ENCODE peak calls at places on chromosomes 3 and 15, in ten cellular contexts. F, W, P, U, Q, O, D, A, E and M are unnamed samples.

GRCh38 chr15:83053151-83053550 is 13.9 kb downstream of the BTBD1 start:
- DNase-seq in F (no peak), W (no peak), P (no peak), U (no peak), Q (peak), O (no peak), D (no peak), A (peak), E (no peak), M (no peak)

GRCh38 chr3:155891341-155891740 is 20.9 kb downstream of the GMPS start:
- DNase-seq in F (no peak), W (no peak), P (no peak), U (no peak), Q (no peak), O (no peak), D (no peak), A (no peak), E (no peak), M (no peak)

GRCh38 chr3:126058666-126059065 is 25.3 kb downstream of the SLC41A3 start:
- DNase-seq in F (no peak), W (no peak), P (no peak), U (no peak), Q (no peak), O (no peak), D (no peak), A (no peak), E (no peak), M (no peak)

GRCh38 chr3:183845608-183846288 is 20.4 kb upstream of the MAP6D1 start:
- DNase-seq in F (no peak), W (no peak), P (no peak), U (no peak), Q (no peak), O (no peak), D (peak), A (peak), E (no peak), M (no peak)

GRCh38 chr3:23202921-23203650 is at the start of gene UBE2E2:
- DNase-seq in F (peak), W (no peak), P (peak), U (peak), Q (peak), O (no peak), D (peak), A (peak), E (peak), M (no peak)

GRCh38 chr3:39896184-39896583 is 86.8 kb downstream of the MYRIP start:
- DNase-seq in F (no peak), W (no peak), P (no peak), U (no peak), Q (no peak), O (no peak), D (no peak), A (no peak), E (no peak), M (no peak)

GRCh38 chr3:151816091-151816604 is 2.2 kb downstream of the AADAC start:
- DNase-seq in F (no peak), W (no peak), P (peak), U (no peak), Q (peak), O (no peak), D (no peak), A (peak), E (peak), M (no peak)

GRCh38 chr3:28700728-28701127 is 352.1 kb upstream of the AZI2 start:
- DNase-seq in F (no peak), W (no peak), P (no peak), U (no peak), Q (no peak), O (no peak), D (no peak), A (no peak), E (no peak), M (no peak)

GRCh38 chr15:77589839-77590238 is 42.9 kb downstream of the LINGO1 start:
- DNase-seq in F (no peak), W (no peak), P (no peak), U (no peak), Q (no peak), O (no peak), D (no peak), A (no peak), E (no peak), M (no peak)

GRCh38 chr3:142910280-142910679 is 21.4 kb upstream of the PCOLCE2 start:
- DNase-seq in F (no peak), W (no peak), P (no peak), U (no peak), Q (no peak), O (no peak), D (no peak), A (no peak), E (no peak), M (no peak)

GRCh38 chr3:17579289-17580031 is 163.0 kb downstream of the TBC1D5 start:
- DNase-seq in F (no peak), W (no peak), P (no peak), U (peak), Q (no peak), O (no peak), D (peak), A (peak), E (no peak), M (no peak)

GRCh38 chr3:13844286-13844685 is 35.6 kb downstream of the WNT7A start:
- DNase-seq in F (no peak), W (no peak), P (no peak), U (no peak), Q (no peak), O (no peak), D (no peak), A (no peak), E (no peak), M (no peak)

GRCh38 chr3:112130638-112130993 is 2.4 kb downstream of the GCSAM start:
- DNase-seq in F (no peak), W (no peak), P (no peak), U (no peak), Q (no peak), O (no peak), D (no peak), A (no peak), E (no peak), M (no peak)

GRCh38 chr15:77796046-77796729 is 163.5 kb upstream of the LINGO1 start:
- DNase-seq in F (no peak), W (no peak), P (no peak), U (no peak), Q (no peak), O (no peak), D (no peak), A (no peak), E (no peak), M (no peak)

GRCh38 chr3:129035360-129036233 is 25.0 kb upstream of the GP9 start:
- DNase-seq in F (no peak), W (no peak), P (no peak), U (no peak), Q (no peak), O (no peak), D (no peak), A (no peak), E (no peak), M (no peak)

GRCh38 chr15:60362318-60363023 is 35.3 kb downstream of the ANXA2 start:
- DNase-seq in F (peak), W (no peak), P (no peak), U (no peak), Q (peak), O (no peak), D (no peak), A (peak), E (no peak), M (no peak)

GRCh38 chr3:14019459-14019858 is 105.2 kb downstream of the CHCHD4 start:
- DNase-seq in F (no peak), W (no peak), P (no peak), U (no peak), Q (no peak), O (no peak), D (no peak), A (peak), E (no peak), M (no peak)

GRCh38 chr3:23685484-23686258 is 120.1 kb upstream of the UBE2E1 start:
- DNase-seq in F (no peak), W (no peak), P (peak), U (no peak), Q (peak), O (peak), D (no peak), A (peak), E (no peak), M (peak)

GRCh38 chr3:12465151-12465795 is 19.0 kb upstream of the TSEN2 start:
- DNase-seq in F (no peak), W (no peak), P (no peak), U (no peak), Q (no peak), O (no peak), D (no peak), A (no peak), E (no peak), M (no peak)

GRCh38 chr3:177102526-177102925 is 94.8 kb downstream of the TBL1XR1 start:
- DNase-seq in F (no peak), W (no peak), P (no peak), U (no peak), Q (no peak), O (no peak), D (no peak), A (peak), E (no peak), M (no peak)

GRCh38 chr3:128098234-128098633 is 25.4 kb downstream of the RUVBL1 start:
- DNase-seq in F (no peak), W (no peak), P (no peak), U (no peak), Q (no peak), O (no peak), D (no peak), A (no peak), E (no peak), M (no peak)

GRCh38 chr3:173624086-173624485 is 226.5 kb downstream of the NLGN1 start:
- DNase-seq in F (no peak), W (no peak), P (no peak), U (no peak), Q (no peak), O (no peak), D (no peak), A (no peak), E (no peak), M (no peak)

GRCh38 chr3:25088284-25088683 is 339.8 kb upstream of the RARB start:
- DNase-seq in F (no peak), W (no peak), P (no peak), U (no peak), Q (no peak), O (peak), D (no peak), A (no peak), E (no peak), M (peak)

GRCh38 chr3:194913281-194913680 is 227.6 kb downstream of the FAM43A start:
- DNase-seq in F (no peak), W (no peak), P (no peak), U (no peak), Q (no peak), O (no peak), D (no peak), A (no peak), E (no peak), M (no peak)

GRCh38 chr3:120625199-120625598 is 29.1 kb downstream of the NDUFB4 start:
- DNase-seq in F (no peak), W (no peak), P (no peak), U (no peak), Q (no peak), O (no peak), D (no peak), A (no peak), E (no peak), M (no peak)

GRCh38 chr3:46660003-46660402 is 33.5 kb downstream of the ALS2CL start:
- DNase-seq in F (no peak), W (no peak), P (no peak), U (no peak), Q (no peak), O (no peak), D (no peak), A (no peak), E (no peak), M (no peak)

GRCh38 chr15:101170568-101171350 is 81.1 kb downstream of the CHSY1 start:
- DNase-seq in F (no peak), W (no peak), P (no peak), U (no peak), Q (peak), O (no peak), D (no peak), A (peak), E (no peak), M (no peak)

GRCh38 chr15:62977952-62978811 is 64.4 kb upstream of the TPM1 start:
- DNase-seq in F (no peak), W (no peak), P (no peak), U (no peak), Q (no peak), O (no peak), D (no peak), A (peak), E (no peak), M (no peak)

GRCh38 chr3:111534701-111535100 is 7.3 kb upstream of the CD96 start:
- DNase-seq in F (no peak), W (no peak), P (no peak), U (no peak), Q (peak), O (no peak), D (no peak), A (peak), E (no peak), M (no peak)

GRCh38 chr15:66865622-66866611 is 163.9 kb downstream of the SMAD6 start:
- DNase-seq in F (no peak), W (no peak), P (peak), U (peak), Q (no peak), O (no peak), D (peak), A (no peak), E (no peak), M (no peak)

GRCh38 chr3:72458365-72458764 is 389.9 kb downstream of the SHQ1 start:
- DNase-seq in F (no peak), W (no peak), P (peak), U (no peak), Q (no peak), O (no peak), D (no peak), A (no peak), E (peak), M (no peak)